ENCODE peak calls at places on chromosome 2, in ten cellular contexts. C is ovary; S is A549; U is sigmoid colon; M is lower lobe of right lung; P is CD8-positive, alpha-beta memory T cell; X is CD4-positive, CD25-positive, alpha-beta regulatory T cell; O is RWPE2; R is pancreas; Q is left ventricle myocardium inferior. K is an unnamed sample.

GRCh38 chr2:160909781-160910242 is 250.4 kb upstream of the TANK start:
- DNase-seq in C (no peak), S (no peak), U (no peak), M (no peak), P (no peak), X (no peak), O (no peak), R (no peak), Q (no peak), K (no peak)

GRCh38 chr2:161283926-161284325 is 24.3 kb upstream of the PSMD14 start:
- DNase-seq in C (no peak), S (no peak), U (no peak), M (no peak), P (no peak), X (no peak), O (no peak), R (no peak), Q (no peak), K (no peak)

GRCh38 chr2:132439703-132440398 is 23.2 kb downstream of the GPR39 start:
- DNase-seq in C (no peak), S (peak), U (no peak), M (no peak), P (no peak), X (no peak), O (no peak), R (no peak), Q (no peak), K (no peak)

GRCh38 chr2:46073540-46074018 is 223.6 kb upstream of the EPAS1 start:
- DNase-seq in C (no peak), S (peak), U (peak), M (no peak), P (no peak), X (no peak), O (no peak), R (no peak), Q (no peak), K (no peak)

GRCh38 chr2:60957224-60957623 is 60.3 kb upstream of the PEX13 start:
- DNase-seq in C (no peak), S (no peak), U (no peak), M (no peak), P (no peak), X (no peak), O (no peak), R (no peak), Q (no peak), K (no peak)

GRCh38 chr2:3778841-3779505 is 75.6 kb downstream of the DCDC2C start:
- DNase-seq in C (no peak), S (no peak), U (no peak), M (no peak), P (no peak), X (no peak), O (no peak), R (no peak), Q (no peak), K (no peak)

GRCh38 chr2:9345997-9346396 is 77.3 kb downstream of the ITGB1BP1 start:
- DNase-seq in C (no peak), S (no peak), U (no peak), M (no peak), P (no peak), X (no peak), O (no peak), R (no peak), Q (no peak), K (no peak)

GRCh38 chr2:217314021-217314460 is 454.2 kb upstream of the TNP1 start:
- DNase-seq in C (no peak), S (peak), U (no peak), M (no peak), P (no peak), X (no peak), O (no peak), R (no peak), Q (no peak), K (no peak)

GRCh38 chr2:138777996-138778395 is 2.2 kb downstream of the NXPH2 start:
- DNase-seq in C (no peak), S (peak), U (no peak), M (no peak), P (no peak), X (no peak), O (no peak), R (no peak), Q (no peak), K (no peak)

GRCh38 chr2:128196026-128196822 is 105.2 kb downstream of the UGGT1 start:
- DNase-seq in C (no peak), S (no peak), U (peak), M (no peak), P (no peak), X (peak), O (no peak), R (no peak), Q (no peak), K (no peak)

GRCh38 chr2:39124770-39125075 is 3.9 kb upstream of the SOS1 start:
- DNase-seq in C (peak), S (no peak), U (no peak), M (no peak), P (no peak), X (no peak), O (no peak), R (no peak), Q (no peak), K (no peak)

GRCh38 chr2:102065675-102066252 is 74.0 kb downstream of the IL1R2 start:
- DNase-seq in C (no peak), S (peak), U (peak), M (peak), P (no peak), X (no peak), O (peak), R (no peak), Q (no peak), K (peak)

GRCh38 chr2:102801858-102802699 is 40.2 kb downstream of the TMEM182 start:
- DNase-seq in C (no peak), S (no peak), U (no peak), M (no peak), P (no peak), X (no peak), O (no peak), R (no peak), Q (no peak), K (no peak)

GRCh38 chr2:185990861-185991525 is 252.4 kb downstream of the FSIP2 start:
- DNase-seq in C (no peak), S (no peak), U (no peak), M (no peak), P (no peak), X (no peak), O (no peak), R (no peak), Q (no peak), K (no peak)

GRCh38 chr2:239305222-239305575 is 95.6 kb downstream of the HDAC4 start:
- DNase-seq in C (peak), S (no peak), U (peak), M (no peak), P (no peak), X (no peak), O (no peak), R (peak), Q (no peak), K (peak)

GRCh38 chr2:130966149-130967019 is 126.9 kb downstream of the FAM168B start:
- DNase-seq in C (no peak), S (no peak), U (no peak), M (no peak), P (no peak), X (no peak), O (no peak), R (no peak), Q (no peak), K (no peak)

GRCh38 chr2:201406077-201406662 is 45.1 kb downstream of the TRAK2 start:
- DNase-seq in C (no peak), S (no peak), U (no peak), M (no peak), P (no peak), X (peak), O (no peak), R (no peak), Q (no peak), K (no peak)

GRCh38 chr2:119407430-119408220 is 24.0 kb upstream of the TMEM37 start:
- DNase-seq in C (no peak), S (peak), U (no peak), M (no peak), P (peak), X (peak), O (no peak), R (no peak), Q (no peak), K (no peak)

GRCh38 chr2:8677646-8678592 is 3.9 kb upstream of the ID2 start:
- DNase-seq in C (peak), S (peak), U (peak), M (peak), P (peak), X (peak), O (no peak), R (peak), Q (peak), K (peak)

GRCh38 chr2:37742286-37742685 is 70.8 kb upstream of the CDC42EP3 start:
- DNase-seq in C (no peak), S (no peak), U (no peak), M (no peak), P (no peak), X (no peak), O (no peak), R (no peak), Q (no peak), K (no peak)

GRCh38 chr2:190961918-190962487 is 52.0 kb downstream of the STAT1 start:
- DNase-seq in C (no peak), S (no peak), U (no peak), M (no peak), P (no peak), X (no peak), O (no peak), R (no peak), Q (no peak), K (no peak)

GRCh38 chr2:239307921-239308620 is 92.7 kb downstream of the HDAC4 start:
- DNase-seq in C (peak), S (no peak), U (peak), M (no peak), P (no peak), X (no peak), O (peak), R (peak), Q (no peak), K (peak)

GRCh38 chr2:197183355-197183754 is 127.2 kb downstream of the ANKRD44 start:
- DNase-seq in C (no peak), S (no peak), U (no peak), M (no peak), P (no peak), X (no peak), O (no peak), R (no peak), Q (no peak), K (no peak)

GRCh38 chr2:142885543-142885942 is 8.1 kb downstream of the KYNU start:
- DNase-seq in C (no peak), S (no peak), U (no peak), M (no peak), P (no peak), X (no peak), O (no peak), R (no peak), Q (no peak), K (no peak)

GRCh38 chr2:162838141-162838500 is 446 bp downstream of the KCNH7 start:
- DNase-seq in C (no peak), S (no peak), U (no peak), M (no peak), P (no peak), X (no peak), O (no peak), R (no peak), Q (no peak), K (no peak)

GRCh38 chr2:182716665-182716990 is 571 bp downstream of the DNAJC10 start:
- DNase-seq in C (no peak), S (no peak), U (no peak), M (no peak), P (no peak), X (no peak), O (no peak), R (peak), Q (no peak), K (no peak)

GRCh38 chr2:241110089-241110606 is 8.1 kb upstream of the MTERF4 start:
- DNase-seq in C (no peak), S (no peak), U (peak), M (no peak), P (no peak), X (no peak), O (no peak), R (no peak), Q (no peak), K (no peak)
- H3K4me3 ChIP-seq in C (no peak), S (no peak), U (no peak), M (no peak), P (peak), X (peak), O (no peak), R (no peak), Q (no peak), K (no peak)

DNA sequence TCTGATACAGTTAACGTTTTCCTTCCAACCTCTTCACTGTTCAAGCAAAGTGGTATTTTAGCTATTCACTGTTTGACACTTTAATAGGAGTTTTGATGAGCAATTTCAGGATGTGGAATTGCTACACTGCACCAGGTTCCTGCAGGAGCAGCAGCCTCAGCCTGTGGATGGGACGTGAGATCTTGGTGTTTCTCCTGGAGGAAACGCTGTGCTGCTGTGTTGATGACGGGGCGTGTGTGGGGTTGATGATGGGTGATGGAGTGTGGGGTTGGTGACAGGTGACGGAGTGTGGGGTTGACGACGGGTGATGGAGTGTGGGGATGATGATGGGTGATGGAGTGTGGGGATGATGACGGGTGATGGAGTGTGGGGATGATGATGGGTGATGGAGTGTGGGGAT is 98.9 kb downstream of the RTP5 start:
- DNase-seq in C (no peak), S (no peak), U (peak), M (no peak), P (no peak), X (no peak), O (no peak), R (no peak), Q (no peak), K (no peak)
- H3K4me3 ChIP-seq in C (no peak), S (no peak), U (no peak), M (no peak), P (no peak), X (no peak), O (no peak), R (no peak), Q (no peak), K (no peak)

GRCh38 chr2:234869969-234870368 is 81.8 kb upstream of the SH3BP4 start:
- DNase-seq in C (no peak), S (no peak), U (no peak), M (no peak), P (no peak), X (no peak), O (no peak), R (peak), Q (no peak), K (no peak)
- H3K4me3 ChIP-seq in C (no peak), S (no peak), U (no peak), M (no peak), P (no peak), X (no peak), O (no peak), R (no peak), Q (no peak), K (no peak)

GRCh38 chr2:235045336-235045972 is 93.6 kb downstream of the SH3BP4 start:
- DNase-seq in C (no peak), S (no peak), U (no peak), M (no peak), P (no peak), X (peak), O (no peak), R (peak), Q (no peak), K (no peak)
- H3K4me3 ChIP-seq in C (no peak), S (no peak), U (no peak), M (no peak), P (no peak), X (no peak), O (no peak), R (peak), Q (no peak), K (no peak)

DNA sequence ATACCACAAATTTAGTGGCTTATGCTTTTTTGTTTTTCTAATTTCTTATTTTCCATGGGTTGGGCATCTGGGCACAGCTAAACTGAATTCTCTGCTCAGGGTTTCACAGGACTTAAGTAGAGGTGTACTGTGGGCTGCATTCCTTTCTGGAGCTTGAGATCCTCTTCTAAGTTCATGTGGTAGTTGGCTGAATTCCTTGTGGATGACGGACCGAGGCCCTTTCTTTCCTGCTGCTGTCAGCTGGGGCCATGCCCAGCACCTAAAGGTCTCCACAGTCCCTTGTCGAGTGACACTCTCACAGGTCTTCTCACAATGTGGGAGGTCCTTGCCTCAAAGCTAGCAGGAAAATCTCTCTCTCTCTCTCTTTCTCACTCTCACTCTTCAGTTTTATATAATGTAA is 433.5 kb upstream of the LRATD1 start:
- DNase-seq in C (no peak), S (peak), U (no peak), M (peak), P (no peak), X (no peak), O (no peak), R (no peak), Q (no peak), K (no peak)
- H3K4me3 ChIP-seq in C (no peak), S (no peak), U (no peak), M (no peak), P (no peak), X (no peak), O (no peak), R (no peak), Q (no peak), K (no peak)

GRCh38 chr2:105761931-105762515 is 17.3 kb downstream of the NCK2 start:
- DNase-seq in C (no peak), S (no peak), U (no peak), M (no peak), P (no peak), X (no peak), O (no peak), R (no peak), Q (no peak), K (no peak)
- H3K4me3 ChIP-seq in C (no peak), S (no peak), U (no peak), M (no peak), P (peak), X (peak), O (no peak), R (no peak), Q (no peak), K (no peak)

GRCh38 chr2:235000426-235001236 is 48.8 kb downstream of the SH3BP4 start:
- DNase-seq in C (peak), S (peak), U (peak), M (no peak), P (no peak), X (no peak), O (no peak), R (no peak), Q (no peak), K (peak)
- H3K4me3 ChIP-seq in C (no peak), S (peak), U (no peak), M (no peak), P (no peak), X (no peak), O (no peak), R (peak), Q (no peak), K (no peak)

GRCh38 chr2:156437876-156438410 is 1.8 kb downstream of the GPD2 start:
- DNase-seq in C (no peak), S (no peak), U (no peak), M (no peak), P (no peak), X (no peak), O (no peak), R (no peak), Q (no peak), K (no peak)
- H3K4me3 ChIP-seq in C (no peak), S (no peak), U (no peak), M (peak), P (no peak), X (peak), O (peak), R (no peak), Q (no peak), K (no peak)

GRCh38 chr2:105943977-105944376 is 199.3 kb downstream of the NCK2 start:
- DNase-seq in C (no peak), S (no peak), U (no peak), M (no peak), P (no peak), X (no peak), O (no peak), R (no peak), Q (no peak), K (no peak)
- H3K4me3 ChIP-seq in C (no peak), S (no peak), U (no peak), M (no peak), P (no peak), X (no peak), O (no peak), R (no peak), Q (no peak), K (no peak)

DNA sequence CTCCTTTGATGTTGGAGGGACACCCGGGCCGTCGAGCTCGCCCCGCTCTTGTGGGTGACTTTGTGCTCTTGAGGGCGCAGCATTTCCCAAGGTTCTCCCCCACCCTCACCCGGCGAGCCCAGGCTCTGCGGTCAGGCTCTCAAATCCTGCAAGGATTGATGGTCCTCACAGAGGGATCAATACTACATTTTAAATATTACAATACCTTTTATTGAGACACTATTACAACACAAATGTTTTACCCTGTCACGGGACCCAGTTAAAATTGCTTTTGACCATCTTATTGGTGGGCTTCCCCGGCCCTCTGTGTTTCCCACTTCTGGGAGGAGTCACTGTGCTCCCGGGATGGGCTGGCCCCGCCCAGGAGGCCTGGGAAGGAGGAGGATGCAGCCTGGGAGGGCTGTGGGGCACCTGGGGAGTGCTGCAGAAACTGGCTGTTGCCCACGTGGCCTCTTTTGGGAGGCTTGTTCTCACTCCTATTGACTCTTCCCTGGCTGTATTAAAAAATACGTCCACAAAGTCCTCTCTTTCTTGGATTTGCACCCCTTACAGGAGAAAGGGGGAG is 222.7 kb downstream of the INSIG2 start:
- DNase-seq in C (no peak), S (no peak), U (no peak), M (no peak), P (no peak), X (no peak), O (no peak), R (no peak), Q (no peak), K (peak)
- H3K4me3 ChIP-seq in C (peak), S (no peak), U (peak), M (peak), P (peak), X (peak), O (peak), R (no peak), Q (peak), K (no peak)

K was measured in kidney.